ENCODE peak calls at places on chromosomes 6 and 20, in five cellular contexts. N is neuronal stem cell, M is H9, O is H1, L is IMR-90. K is an unnamed sample.

GRCh38 chr20:43843965-43844660 is 70.5 kb upstream of the TOX2 start:
- DNase-seq in L (no peak), N (no peak), O (no peak), M (no peak), K (no peak)

GRCh38 chr6:4979426-4979825 is 24.4 kb downstream of the RPP40 start:
- DNase-seq in M (no peak), O (no peak), L (no peak), N (no peak), K (no peak)

GRCh38 chr6:24522090-24522820 is 27.5 kb downstream of the ALDH5A1 start:
- DNase-seq in O (no peak), L (peak), M (no peak), N (no peak), K (no peak)

GRCh38 chr6:2772840-2773239 is 7.6 kb downstream of the WRNIP1 start:
- DNase-seq in N (no peak), L (no peak), M (no peak), O (no peak), K (no peak)

GRCh38 chr20:25856256-25856884 is 159.7 kb upstream of the ZNF337 start:
- DNase-seq in N (no peak), M (no peak), O (no peak), L (no peak), K (no peak)

GRCh38 chr6:55108469-55109130 is 65.7 kb upstream of the HCRTR2 start:
- DNase-seq in M (peak), O (peak), N (no peak), L (no peak), K (peak)

GRCh38 chr6:166167801-166168615 is at the start of gene TBXT:
- DNase-seq in O (peak), M (peak), L (no peak), N (no peak), K (peak)

GRCh38 chr20:57043091-57043490 is 223.3 kb downstream of the BMP7 start:
- DNase-seq in N (no peak), O (no peak), M (no peak), L (no peak), K (no peak)

GRCh38 chr6:90271831-90272230 is 24.8 kb downstream of the BACH2 start:
- DNase-seq in L (no peak), M (no peak), O (no peak), N (no peak), K (no peak)

GRCh38 chr6:90273863-90274262 is 22.8 kb downstream of the BACH2 start:
- DNase-seq in N (no peak), M (no peak), O (no peak), L (no peak), K (no peak)

GRCh38 chr6:90278129-90278528 is 18.5 kb downstream of the BACH2 start:
- DNase-seq in N (no peak), L (no peak), M (no peak), O (no peak), K (no peak)

GRCh38 chr6:90274481-90275030 is 22.1 kb downstream of the BACH2 start:
- DNase-seq in M (no peak), L (no peak), N (no peak), O (no peak), K (peak)

DNA sequence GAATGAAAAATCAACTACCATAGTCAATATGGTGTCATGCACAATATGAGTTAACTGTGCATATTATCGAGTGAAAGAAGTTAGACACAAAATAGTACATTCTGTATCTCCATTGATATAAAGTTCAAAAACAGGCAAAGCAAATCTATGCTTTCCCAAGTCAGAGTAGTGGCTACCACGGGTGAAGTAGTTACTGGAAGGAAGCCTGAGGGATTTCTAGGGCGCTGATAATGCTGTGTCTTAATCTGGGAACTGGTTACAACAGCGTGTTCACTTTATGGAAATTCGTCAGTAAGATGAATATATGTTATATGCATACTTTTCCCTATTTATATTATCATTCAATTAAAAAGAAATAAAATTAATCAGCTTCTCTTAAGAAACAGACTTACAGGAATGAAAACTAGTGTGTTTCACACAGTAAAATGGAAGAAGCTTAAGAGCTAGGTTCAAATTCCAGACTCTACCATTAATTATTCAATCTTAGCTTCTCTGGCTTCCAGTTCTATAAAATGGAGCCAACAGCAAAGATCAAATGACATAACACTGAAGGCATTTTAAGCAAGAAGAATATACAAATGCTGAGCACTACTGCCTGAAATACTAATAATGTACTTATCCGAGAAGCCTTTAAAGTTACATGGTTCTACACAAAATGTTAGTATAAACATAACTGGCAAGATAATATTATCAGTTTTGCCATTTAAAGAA is 19.2 kb downstream of the BACH2 start:
- DNase-seq in N (no peak), O (no peak), L (peak), M (no peak), K (no peak)
- H3K4ac ChIP-seq in N (no peak), O (no peak), L (no peak), M (no peak), K (no peak)

GRCh38 chr6:111573118-111573883 is 32.4 kb downstream of the TRAF3IP2 start:
- DNase-seq in O (no peak), N (no peak), L (peak), M (no peak), K (no peak)
- H2BK15ac ChIP-seq in O (no peak), N (no peak), L (peak), M (no peak), K (no peak)

GRCh38 chr6:46057792-46058191 is 42.1 kb upstream of the CLIC5 start:
- DNase-seq in M (no peak), N (no peak), O (no peak), L (no peak), K (no peak)
- H3K4me2 ChIP-seq in M (no peak), N (no peak), O (no peak), L (no peak), K (no peak)

GRCh38 chr6:35897486-35897885 is 23.4 kb downstream of the SRPK1 start:
- DNase-seq in O (no peak), M (no peak), N (no peak), L (no peak), K (no peak)

GRCh38 chr6:35897036-35897435 is 23.9 kb downstream of the SRPK1 start:
- DNase-seq in M (no peak), L (no peak), N (no peak), O (no peak), K (no peak)

GRCh38 chr6:35895560-35895959 is 25.3 kb downstream of the SRPK1 start:
- DNase-seq in L (peak), M (no peak), N (no peak), O (no peak), K (peak)

GRCh38 chr6:35898003-35898402 is 22.9 kb downstream of the SRPK1 start:
- DNase-seq in L (no peak), O (no peak), N (no peak), M (no peak), K (no peak)

GRCh38 chr6:35896228-35896627 is 24.7 kb downstream of the SRPK1 start:
- DNase-seq in L (no peak), O (no peak), M (no peak), N (no peak), K (no peak)
- H3K4ac ChIP-seq in L (no peak), O (no peak), M (no peak), N (no peak), K (no peak)

K was measured in mesendoderm.